ENCODE peak calls at places on chromosomes 7 and 10, in five cellular contexts. R, H, B, T and Y are unnamed samples.

GRCh38 chr7:116097365-116098009 is 66.9 kb upstream of the TFEC start:
- DNase-seq in R (peak), H (no peak), B (peak), T (peak), Y (peak)

GRCh38 chr7:66143876-66144332 is 29.3 kb downstream of the CRCP start:
- DNase-seq in R (no peak), H (no peak), B (no peak), T (no peak), Y (no peak)

GRCh38 chr10:13945760-13946460 is 359.1 kb downstream of the PRPF18 start:
- DNase-seq in R (no peak), H (no peak), B (peak), T (no peak), Y (peak)

GRCh38 chr7:155884225-155885161 is 72.2 kb upstream of the SHH start:
- DNase-seq in R (no peak), H (no peak), B (no peak), T (no peak), Y (no peak)

GRCh38 chr10:11227103-11227502 is 209.4 kb downstream of the CELF2 start:
- DNase-seq in R (no peak), H (no peak), B (no peak), T (no peak), Y (no peak)

GRCh38 chr10:123588386-123588914 is 77.7 kb upstream of the GPR26 start:
- DNase-seq in R (no peak), H (no peak), B (no peak), T (no peak), Y (no peak)

GRCh38 chr7:148437043-148437442 is 153.5 kb upstream of the C7orf33 start:
- DNase-seq in R (no peak), H (no peak), B (no peak), T (no peak), Y (no peak)

GRCh38 chr7:133859191-133859590 is 267.9 kb upstream of the LRGUK start:
- DNase-seq in R (no peak), H (no peak), B (no peak), T (no peak), Y (no peak)

GRCh38 chr10:101214446-101215396 is 14.5 kb downstream of the LBX1 start:
- DNase-seq in R (peak), H (no peak), B (no peak), T (peak), Y (peak)

GRCh38 chr7:124764847-124765400 is 668 bp downstream of the GPR37 start:
- DNase-seq in R (peak), H (no peak), B (no peak), T (no peak), Y (peak)

GRCh38 chr10:129517680-129518057 is 50.6 kb downstream of the MGMT start:
- DNase-seq in R (peak), H (peak), B (no peak), T (no peak), Y (no peak)

GRCh38 chr10:61039868-61040267 is 95.9 kb upstream of the RHOBTB1 start:
- DNase-seq in R (no peak), H (no peak), B (no peak), T (no peak), Y (no peak)

GRCh38 chr7:30874656-30875317 is 36.9 kb upstream of the AQP1 start:
- DNase-seq in R (no peak), H (no peak), B (peak), T (no peak), Y (no peak)

GRCh38 chr7:151135866-151136514 is 31.5 kb downstream of the GBX1 start:
- DNase-seq in R (no peak), H (no peak), B (no peak), T (no peak), Y (no peak)

GRCh38 chr7:134966691-134967090 is 19.6 kb upstream of the AGBL3 start:
- DNase-seq in R (no peak), H (no peak), B (no peak), T (no peak), Y (no peak)

GRCh38 chr7:35905555-35905954 is 104.7 kb downstream of the SEPTIN7 start:
- DNase-seq in R (no peak), H (no peak), B (peak), T (peak), Y (no peak)

GRCh38 chr7:542935-543789 is 23.5 kb upstream of the PDGFA start:
- DNase-seq in R (peak), H (no peak), B (peak), T (peak), Y (no peak)

GRCh38 chr7:143027032-143027431 is at the start of gene OR9A2:
- DNase-seq in R (no peak), H (no peak), B (no peak), T (no peak), Y (no peak)

GRCh38 chr7:124033093-124033806 is 383 bp upstream of the TMEM229A start:
- DNase-seq in R (peak), H (no peak), B (no peak), T (peak), Y (no peak)

GRCh38 chr10:24901686-24902399 is 50.6 kb downstream of the PRTFDC1 start:
- DNase-seq in R (peak), H (peak), B (peak), T (peak), Y (peak)

GRCh38 chr10:115706482-115707076 is 566.4 kb downstream of the GFRA1 start:
- DNase-seq in R (no peak), H (no peak), B (peak), T (peak), Y (peak)

GRCh38 chr7:100789055-100789454 is 38.3 kb downstream of the EPHB4 start:
- DNase-seq in R (no peak), H (no peak), B (no peak), T (no peak), Y (no peak)

GRCh38 chr7:23247602-23248335 is 1.2 kb downstream of the GPNMB start:
- DNase-seq in R (peak), H (no peak), B (peak), T (peak), Y (no peak)
- H3K4me3 ChIP-seq in R (peak), H (peak), B (peak), T (peak), Y (no peak)

DNA sequence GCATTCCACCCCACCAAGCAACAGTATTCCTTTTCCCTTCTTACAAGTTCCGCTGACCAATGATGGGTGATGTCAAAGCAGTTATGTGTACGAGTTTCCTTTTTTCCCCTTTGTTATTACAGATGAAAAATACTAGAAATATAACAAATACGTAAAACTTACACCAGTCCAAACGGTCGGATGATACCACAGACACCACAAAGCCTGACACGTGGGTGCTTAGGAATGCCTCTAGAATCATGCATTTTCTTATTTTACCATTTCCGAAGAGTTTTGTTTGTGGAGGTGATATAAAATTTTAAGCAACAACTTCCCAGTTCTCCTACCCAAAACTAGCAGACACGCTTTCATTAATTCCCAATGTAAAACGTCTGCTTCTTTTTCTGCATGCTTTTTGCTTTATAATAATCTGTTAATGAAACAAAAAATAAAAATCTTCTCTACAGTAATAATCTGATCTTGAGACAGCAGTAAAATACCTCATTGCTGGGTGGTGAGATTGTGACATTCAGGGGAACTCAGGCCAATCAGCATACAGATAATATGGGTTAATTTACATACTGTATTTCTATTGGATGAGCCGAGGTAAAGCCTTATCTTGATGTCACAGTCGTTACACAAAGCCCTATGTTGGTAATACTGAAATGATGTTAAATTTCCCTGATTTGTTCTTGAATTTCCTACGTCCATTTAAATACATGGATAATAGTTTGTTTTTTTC is 811 bp upstream of the GPR85 start:
- DNase-seq in R (peak), H (no peak), B (peak), T (peak), Y (peak)
- H3K4me3 ChIP-seq in R (peak), H (no peak), B (peak), T (peak), Y (no peak)

GRCh38 chr10:132538790-132539421 is 1.3 kb downstream of the INPP5A start:
- DNase-seq in R (peak), H (no peak), B (no peak), T (no peak), Y (no peak)

GRCh38 chr10:132540456-132540855 is 2.9 kb downstream of the INPP5A start:
- DNase-seq in R (peak), H (no peak), B (peak), T (peak), Y (peak)

GRCh38 chr10:132538031-132538789 is 623 bp downstream of the INPP5A start:
- DNase-seq in R (peak), H (no peak), B (no peak), T (no peak), Y (peak)

GRCh38 chr10:132539894-132540293 is 2.3 kb downstream of the INPP5A start:
- DNase-seq in R (peak), H (no peak), B (peak), T (peak), Y (no peak)

DNA sequence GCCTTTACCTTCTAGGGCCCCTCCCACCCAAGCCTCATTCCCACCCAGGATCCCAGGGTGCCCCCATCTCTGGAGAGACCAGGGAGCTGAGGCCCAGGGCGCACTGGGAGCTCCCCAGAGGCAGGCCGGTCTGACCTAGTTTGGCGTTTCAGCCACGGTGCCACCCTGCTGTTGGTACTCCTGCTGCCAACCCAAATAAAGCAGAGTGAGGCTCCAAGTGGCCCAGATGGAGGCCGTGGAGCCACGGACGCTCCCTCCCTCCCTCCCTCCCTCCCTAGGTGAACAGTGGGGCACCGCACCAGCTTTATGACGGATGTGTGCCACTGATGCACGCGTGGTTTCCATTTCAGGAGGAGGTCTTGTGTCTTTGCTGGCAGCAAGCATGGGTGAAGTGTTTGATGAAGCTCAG is 1.8 kb downstream of the INPP5A start:
- DNase-seq in R (peak), H (no peak), B (no peak), T (no peak), Y (no peak)
- H3K4me3 ChIP-seq in R (peak), H (peak), B (peak), T (peak), Y (peak)

GRCh38 chr7:24652551-24652950 is 79.3 kb downstream of the PALS2 start:
- DNase-seq in R (no peak), H (no peak), B (no peak), T (peak), Y (no peak)
- H3K4me3 ChIP-seq in R (peak), H (no peak), B (no peak), T (no peak), Y (no peak)

GRCh38 chr7:24971333-24972165 is 8.4 kb downstream of the OSBPL3 start:
- DNase-seq in R (peak), H (no peak), B (peak), T (peak), Y (no peak)
- H3K4me3 ChIP-seq in R (peak), H (no peak), B (no peak), T (no peak), Y (no peak)

GRCh38 chr7:130162196-130162595 is 43.0 kb downstream of the TMEM209 start:
- DNase-seq in R (peak), H (no peak), B (no peak), T (no peak), Y (no peak)
- H3K4me3 ChIP-seq in R (no peak), H (no peak), B (no peak), T (no peak), Y (no peak)